ENCODE peak calls at places on chromosomes 16 and 17, in six cellular contexts. I is effector memory CD4-positive, alpha-beta T cell; Y is transverse colon; U is adrenal gland; Z is AG04450; J is fibroblast of the aortic adventitia. G is an unnamed sample.

GRCh38 chr16:377419-377951 is 4.3 kb downstream of the PGAP6 start:
- DNase-seq in I (no peak), Y (no peak), U (no peak), Z (no peak), J (no peak), G (no peak)

GRCh38 chr16:48734220-48734619 is 124.2 kb upstream of the N4BP1 start:
- DNase-seq in I (no peak), Y (no peak), U (no peak), Z (no peak), J (no peak), G (no peak)

GRCh38 chr17:77145635-77146632 is 5.2 kb downstream of the SEC14L1 start:
- DNase-seq in I (no peak), Y (peak), U (peak), Z (no peak), J (peak), G (peak)

GRCh38 chr16:58124601-58124915 is 4.6 kb downstream of the CFAP20 start:
- DNase-seq in I (no peak), Y (no peak), U (no peak), Z (no peak), J (peak), G (no peak)

GRCh38 chr17:75854111-75854748 is 905 bp downstream of the WBP2 start:
- DNase-seq in I (no peak), Y (no peak), U (peak), Z (no peak), J (peak), G (no peak)

GRCh38 chr17:48505788-48506187 is 25.0 kb downstream of the HOXB1 start:
- DNase-seq in I (peak), Y (no peak), U (peak), Z (no peak), J (peak), G (peak)

GRCh38 chr17:16989953-16990860 is 18.3 kb upstream of the TNFRSF13B start:
- DNase-seq in I (no peak), Y (no peak), U (no peak), Z (peak), J (peak), G (no peak)

GRCh38 chr17:66365204-66365524 is 62.8 kb downstream of the PRKCA start:
- DNase-seq in I (no peak), Y (no peak), U (no peak), Z (no peak), J (no peak), G (no peak)

GRCh38 chr17:556431-556995 is 158.1 kb downstream of the VPS53 start:
- DNase-seq in I (no peak), Y (no peak), U (no peak), Z (no peak), J (peak), G (no peak)

GRCh38 chr16:70752381-70752780 is 48.6 kb downstream of the VAC14 start:
- DNase-seq in I (no peak), Y (no peak), U (no peak), Z (no peak), J (no peak), G (no peak)

GRCh38 chr17:46010597-46011186 is 11.6 kb downstream of the STH start:
- DNase-seq in I (no peak), Y (no peak), U (no peak), Z (no peak), J (no peak), G (no peak)

GRCh38 chr16:16833165-16833564 is 454.2 kb downstream of the NPIPA7 start:
- DNase-seq in I (no peak), Y (no peak), U (no peak), Z (no peak), J (no peak), G (no peak)

GRCh38 chr16:86011532-86011931 is 112.6 kb downstream of the IRF8 start:
- DNase-seq in I (no peak), Y (no peak), U (no peak), Z (no peak), J (no peak), G (no peak)

GRCh38 chr17:40032322-40033320 is 17.4 kb downstream of the CSF3 start:
- DNase-seq in I (no peak), Y (peak), U (no peak), Z (no peak), J (no peak), G (no peak)

GRCh38 chr16:67312450-67313118 is 14.0 kb downstream of the KCTD19 start:
- DNase-seq in I (no peak), Y (no peak), U (no peak), Z (no peak), J (peak), G (no peak)

GRCh38 chr16:252366-253337 is 18.0 kb downstream of the FAM234A start:
- DNase-seq in I (no peak), Y (peak), U (no peak), Z (no peak), J (peak), G (no peak)

DNA sequence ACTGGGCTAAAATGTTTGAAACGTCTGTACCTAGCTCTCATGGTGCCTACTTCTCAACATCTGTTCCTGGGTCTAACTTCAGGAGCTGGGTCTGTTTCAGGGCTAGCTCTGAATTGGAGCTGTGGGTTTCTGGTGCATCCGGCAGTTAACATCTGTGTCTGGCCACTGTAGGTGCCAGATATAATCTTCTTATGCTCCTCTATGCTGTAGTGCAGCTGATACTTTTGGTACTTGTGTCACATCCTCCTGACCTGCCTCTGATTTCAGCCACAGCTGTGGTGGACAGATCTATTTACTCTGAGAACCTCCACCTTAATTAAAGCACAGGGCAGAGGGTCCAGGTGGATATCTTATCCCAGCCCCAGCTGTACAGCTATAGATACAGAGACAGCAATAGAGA is 496.5 kb upstream of the CDH11 start:
- DNase-seq in I (no peak), Y (no peak), U (no peak), Z (no peak), J (no peak), G (no peak)
- H3K4me3 ChIP-seq in I (no peak), Y (no peak), U (no peak), Z (no peak), J (no peak), G (no peak)

GRCh38 chr17:79864147-79864546 is 24.9 kb upstream of the CBX4 start:
- DNase-seq in I (no peak), Y (no peak), U (no peak), Z (no peak), J (no peak), G (no peak)

GRCh38 chr17:79862771-79863440 is 23.7 kb upstream of the CBX4 start:
- DNase-seq in I (no peak), Y (no peak), U (no peak), Z (no peak), J (no peak), G (no peak)

GRCh38 chr17:79866791-79867190 is 27.6 kb upstream of the CBX4 start:
- DNase-seq in I (no peak), Y (no peak), U (no peak), Z (no peak), J (no peak), G (peak)

GRCh38 chr17:79864617-79865250 is 25.5 kb upstream of the CBX4 start:
- DNase-seq in I (no peak), Y (no peak), U (no peak), Z (no peak), J (no peak), G (no peak)

GRCh38 chr17:79865351-79866210 is 26.3 kb upstream of the CBX4 start:
- DNase-seq in I (no peak), Y (no peak), U (no peak), Z (no peak), J (no peak), G (no peak)
- H3K4me3 ChIP-seq in I (no peak), Y (no peak), U (no peak), Z (no peak), J (no peak), G (no peak)

GRCh38 chr16:50467943-50468748 is 80.0 kb upstream of the NKD1 start:
- DNase-seq in I (no peak), Y (peak), U (peak), Z (no peak), J (no peak), G (peak)
- H3K4me3 ChIP-seq in I (peak), Y (peak), U (no peak), Z (no peak), J (no peak), G (no peak)

GRCh38 chr17:68184816-68185436 is 62.9 kb upstream of the AMZ2 start:
- DNase-seq in I (peak), Y (no peak), U (no peak), Z (no peak), J (no peak), G (no peak)

GRCh38 chr17:68178831-68179230 is 69.0 kb upstream of the AMZ2 start:
- DNase-seq in I (no peak), Y (no peak), U (no peak), Z (no peak), J (no peak), G (no peak)

GRCh38 chr17:68184141-68184571 is 63.7 kb upstream of the AMZ2 start:
- DNase-seq in I (no peak), Y (no peak), U (no peak), Z (no peak), J (no peak), G (no peak)

GRCh38 chr17:68182940-68183551 is 64.8 kb upstream of the AMZ2 start:
- DNase-seq in I (peak), Y (peak), U (no peak), Z (no peak), J (no peak), G (peak)

GRCh38 chr17:68182016-68182315 is 65.9 kb upstream of the AMZ2 start:
- DNase-seq in I (no peak), Y (no peak), U (no peak), Z (no peak), J (no peak), G (peak)
- H3K4me3 ChIP-seq in I (peak), Y (no peak), U (no peak), Z (no peak), J (no peak), G (peak)

GRCh38 chr16:1863681-1864460 is 8.1 kb downstream of the MEIOB start:
- DNase-seq in I (no peak), Y (no peak), U (no peak), Z (no peak), J (peak), G (peak)
- H3K4me3 ChIP-seq in I (no peak), Y (no peak), U (no peak), Z (no peak), J (no peak), G (no peak)

GRCh38 chr17:61135782-61136181 is 263.9 kb upstream of the TBX2 start:
- DNase-seq in I (no peak), Y (no peak), U (no peak), Z (no peak), J (no peak), G (no peak)
- H3K4me3 ChIP-seq in I (no peak), Y (no peak), U (no peak), Z (no peak), J (no peak), G (no peak)

GRCh38 chr17:34234616-34235015 is 20.5 kb upstream of the CCL2 start:
- DNase-seq in I (no peak), Y (no peak), U (no peak), Z (no peak), J (no peak), G (no peak)
- H3K4me3 ChIP-seq in I (no peak), Y (no peak), U (no peak), Z (no peak), J (no peak), G (no peak)

GRCh38 chr17:28159924-28160323 is 117.4 kb downstream of the NLK start:
- DNase-seq in I (no peak), Y (no peak), U (no peak), Z (no peak), J (no peak), G (no peak)
- H3K4me3 ChIP-seq in I (no peak), Y (no peak), U (no peak), Z (no peak), J (no peak), G (no peak)

GRCh38 chr17:30333503-30334240 is at the start of gene TMIGD1:
- DNase-seq in I (no peak), Y (no peak), U (no peak), Z (no peak), J (no peak), G (no peak)

GRCh38 chr17:30337393-30337999 is 3.6 kb upstream of the TMIGD1 start:
- DNase-seq in I (no peak), Y (no peak), U (no peak), Z (no peak), J (no peak), G (no peak)

GRCh38 chr17:30334421-30334820 is 564 bp upstream of the TMIGD1 start:
- DNase-seq in I (no peak), Y (no peak), U (no peak), Z (no peak), J (no peak), G (no peak)

GRCh38 chr17:30340957-30341356 is 7.1 kb upstream of the TMIGD1 start:
- DNase-seq in I (no peak), Y (no peak), U (no peak), Z (no peak), J (peak), G (no peak)

GRCh38 chr17:30336369-30337171 is 2.7 kb upstream of the TMIGD1 start:
- DNase-seq in I (peak), Y (peak), U (no peak), Z (no peak), J (peak), G (peak)
- H3K4me3 ChIP-seq in I (no peak), Y (no peak), U (no peak), Z (no peak), J (no peak), G (no peak)